ENCODE peak calls at places on chromosomes 16 and 17, in seven cellular contexts. One of them, this sample, is unnamed.
A peak's percentile ranks its signal among the peaks of the same experiment; 100 is the strongest.

GRCh38 chr16:24178496-24178895 is 77.6 kb upstream of the CACNG3 start:
- DNase-seq in Calu3: no peak
- DNase-seq in activated CD4-positive, alpha-beta T cell treated with anti-CD3 and anti-CD28 coated beads, Interleukin-2, amount 50 U/mL, for 4 hours: no peak
- DNase-seq in amniotic epithelial cell: no peak
- DNase-seq in left colon: no peak
- DNase-seq in central memory CD4-positive, alpha-beta T cell: no peak
- DNase-seq in CD8-positive, alpha-beta T cell: no peak
- DNase-seq in this sample: no peak

GRCh38 chr17:63831505-63831904 is 4.0 kb upstream of the FTSJ3 start:
- DNase-seq in Calu3: no peak
- DNase-seq in activated CD4-positive, alpha-beta T cell treated with anti-CD3 and anti-CD28 coated beads, Interleukin-2, amount 50 U/mL, for 4 hours: no peak
- DNase-seq in amniotic epithelial cell: no peak
- DNase-seq in left colon: no peak
- DNase-seq in central memory CD4-positive, alpha-beta T cell: no peak
- DNase-seq in CD8-positive, alpha-beta T cell: no peak
- DNase-seq in this sample: no peak

GRCh38 chr17:79607941-79608728 is 2.7 kb downstream of the RBFOX3 start:
- DNase-seq in Calu3: peak; percentile 27
- DNase-seq in activated CD4-positive, alpha-beta T cell treated with anti-CD3 and anti-CD28 coated beads, Interleukin-2, amount 50 U/mL, for 4 hours: no peak
- DNase-seq in amniotic epithelial cell: no peak
- DNase-seq in left colon: peak; percentile 34
- DNase-seq in central memory CD4-positive, alpha-beta T cell: no peak
- DNase-seq in CD8-positive, alpha-beta T cell: no peak
- DNase-seq in this sample: no peak

GRCh38 chr17:11644265-11645212 is 46.3 kb downstream of the DNAH9 start:
- DNase-seq in Calu3: peak; percentile 57
- DNase-seq in activated CD4-positive, alpha-beta T cell treated with anti-CD3 and anti-CD28 coated beads, Interleukin-2, amount 50 U/mL, for 4 hours: peak; percentile 3
- DNase-seq in amniotic epithelial cell: peak; percentile 32
- DNase-seq in left colon: peak; percentile 65
- DNase-seq in central memory CD4-positive, alpha-beta T cell: peak; percentile 9
- DNase-seq in CD8-positive, alpha-beta T cell: no peak
- DNase-seq in this sample: no peak

GRCh38 chr16:4538067-4538385 is 547 bp downstream of the CDIP1 start:
- DNase-seq in Calu3: no peak
- DNase-seq in activated CD4-positive, alpha-beta T cell treated with anti-CD3 and anti-CD28 coated beads, Interleukin-2, amount 50 U/mL, for 4 hours: no peak
- DNase-seq in amniotic epithelial cell: no peak
- DNase-seq in left colon: no peak
- DNase-seq in central memory CD4-positive, alpha-beta T cell: no peak
- DNase-seq in CD8-positive, alpha-beta T cell: no peak
- DNase-seq in this sample: no peak

GRCh38 chr16:86934581-86935322 is 356.4 kb downstream of the FOXL1 start:
- DNase-seq in Calu3: no peak
- DNase-seq in activated CD4-positive, alpha-beta T cell treated with anti-CD3 and anti-CD28 coated beads, Interleukin-2, amount 50 U/mL, for 4 hours: no peak
- DNase-seq in amniotic epithelial cell: no peak
- DNase-seq in left colon: no peak
- DNase-seq in central memory CD4-positive, alpha-beta T cell: no peak
- DNase-seq in CD8-positive, alpha-beta T cell: no peak
- DNase-seq in this sample: no peak

GRCh38 chr16:87963400-87963799 is 12.2 kb downstream of the BANP start:
- DNase-seq in Calu3: no peak
- DNase-seq in activated CD4-positive, alpha-beta T cell treated with anti-CD3 and anti-CD28 coated beads, Interleukin-2, amount 50 U/mL, for 4 hours: peak; percentile 76
- DNase-seq in amniotic epithelial cell: peak; percentile 62
- DNase-seq in left colon: no peak
- DNase-seq in central memory CD4-positive, alpha-beta T cell: peak; percentile 46
- DNase-seq in CD8-positive, alpha-beta T cell: no peak
- DNase-seq in this sample: peak; percentile 55

GRCh38 chr17:32323784-32324590 is 18.0 kb downstream of the C17orf75 start:
- DNase-seq in Calu3: peak; percentile 55
- DNase-seq in activated CD4-positive, alpha-beta T cell treated with anti-CD3 and anti-CD28 coated beads, Interleukin-2, amount 50 U/mL, for 4 hours: peak; percentile 18
- DNase-seq in amniotic epithelial cell: no peak
- DNase-seq in left colon: peak; percentile 39
- DNase-seq in central memory CD4-positive, alpha-beta T cell: peak; percentile 37
- DNase-seq in CD8-positive, alpha-beta T cell: no peak
- DNase-seq in this sample: no peak

GRCh38 chr17:68906638-68907037 is 48.6 kb downstream of the ABCA8 start:
- DNase-seq in Calu3: no peak
- DNase-seq in activated CD4-positive, alpha-beta T cell treated with anti-CD3 and anti-CD28 coated beads, Interleukin-2, amount 50 U/mL, for 4 hours: no peak
- DNase-seq in amniotic epithelial cell: peak; percentile 40
- DNase-seq in left colon: no peak
- DNase-seq in central memory CD4-positive, alpha-beta T cell: no peak
- DNase-seq in CD8-positive, alpha-beta T cell: no peak
- DNase-seq in this sample: no peak

GRCh38 chr17:63998050-63998720 is at the start of gene PRR29:
- DNase-seq in Calu3: peak; percentile 70
- DNase-seq in activated CD4-positive, alpha-beta T cell treated with anti-CD3 and anti-CD28 coated beads, Interleukin-2, amount 50 U/mL, for 4 hours: peak; percentile 58
- DNase-seq in amniotic epithelial cell: peak; percentile 37
- DNase-seq in left colon: no peak
- DNase-seq in central memory CD4-positive, alpha-beta T cell: peak; percentile 73
- DNase-seq in CD8-positive, alpha-beta T cell: peak; percentile 56
- DNase-seq in this sample: peak; percentile 63

GRCh38 chr16:86432691-86433090 is 77.6 kb upstream of the FOXF1 start:
- DNase-seq in Calu3: no peak
- DNase-seq in activated CD4-positive, alpha-beta T cell treated with anti-CD3 and anti-CD28 coated beads, Interleukin-2, amount 50 U/mL, for 4 hours: no peak
- DNase-seq in amniotic epithelial cell: peak; percentile 60
- DNase-seq in left colon: peak; percentile 81
- DNase-seq in central memory CD4-positive, alpha-beta T cell: no peak
- DNase-seq in CD8-positive, alpha-beta T cell: no peak
- DNase-seq in this sample: no peak

GRCh38 chr16:34802848-34803599 is 1343.6 kb downstream of the TP53TG3F start:
- DNase-seq in Calu3: no peak
- DNase-seq in activated CD4-positive, alpha-beta T cell treated with anti-CD3 and anti-CD28 coated beads, Interleukin-2, amount 50 U/mL, for 4 hours: no peak
- DNase-seq in amniotic epithelial cell: no peak
- DNase-seq in left colon: no peak
- DNase-seq in central memory CD4-positive, alpha-beta T cell: no peak
- DNase-seq in CD8-positive, alpha-beta T cell: no peak
- DNase-seq in this sample: no peak

GRCh38 chr16:87982491-87983415 is 31.5 kb downstream of the BANP start:
- DNase-seq in Calu3: no peak
- DNase-seq in activated CD4-positive, alpha-beta T cell treated with anti-CD3 and anti-CD28 coated beads, Interleukin-2, amount 50 U/mL, for 4 hours: no peak
- DNase-seq in amniotic epithelial cell: no peak
- DNase-seq in left colon: no peak
- DNase-seq in central memory CD4-positive, alpha-beta T cell: no peak
- DNase-seq in CD8-positive, alpha-beta T cell: no peak
- DNase-seq in this sample: no peak

GRCh38 chr16:50368410-50369132 is at the start of gene BRD7:
- DNase-seq in Calu3: peak; percentile 77
- DNase-seq in activated CD4-positive, alpha-beta T cell treated with anti-CD3 and anti-CD28 coated beads, Interleukin-2, amount 50 U/mL, for 4 hours: peak; percentile 49
- DNase-seq in amniotic epithelial cell: no peak
- DNase-seq in left colon: no peak
- DNase-seq in central memory CD4-positive, alpha-beta T cell: peak; percentile 62
- DNase-seq in CD8-positive, alpha-beta T cell: peak; percentile 67
- DNase-seq in this sample: peak; percentile 64

GRCh38 chr17:40516581-40517285 is 15.3 kb upstream of the TNS4 start:
- DNase-seq in Calu3: peak; percentile 94
- DNase-seq in activated CD4-positive, alpha-beta T cell treated with anti-CD3 and anti-CD28 coated beads, Interleukin-2, amount 50 U/mL, for 4 hours: peak; percentile 42
- DNase-seq in amniotic epithelial cell: peak; percentile 51
- DNase-seq in left colon: peak; percentile 49
- DNase-seq in central memory CD4-positive, alpha-beta T cell: peak; percentile 88
- DNase-seq in CD8-positive, alpha-beta T cell: no peak
- DNase-seq in this sample: no peak

GRCh38 chr16:89338863-89339262 is 121.4 kb downstream of the ZNF778 start:
- DNase-seq in Calu3: no peak
- DNase-seq in activated CD4-positive, alpha-beta T cell treated with anti-CD3 and anti-CD28 coated beads, Interleukin-2, amount 50 U/mL, for 4 hours: no peak
- DNase-seq in amniotic epithelial cell: no peak
- DNase-seq in left colon: no peak
- DNase-seq in central memory CD4-positive, alpha-beta T cell: no peak
- DNase-seq in CD8-positive, alpha-beta T cell: no peak
- DNase-seq in this sample: no peak

GRCh38 chr17:78242024-78242742 is 10.8 kb downstream of the TMEM235 start:
- DNase-seq in Calu3: no peak
- DNase-seq in activated CD4-positive, alpha-beta T cell treated with anti-CD3 and anti-CD28 coated beads, Interleukin-2, amount 50 U/mL, for 4 hours: no peak
- DNase-seq in amniotic epithelial cell: no peak
- DNase-seq in left colon: no peak
- DNase-seq in central memory CD4-positive, alpha-beta T cell: no peak
- DNase-seq in CD8-positive, alpha-beta T cell: no peak
- DNase-seq in this sample: no peak

GRCh38 chr17:75764711-75765421 is at the start of gene GALK1:
- DNase-seq in Calu3: peak; percentile 83
- DNase-seq in activated CD4-positive, alpha-beta T cell treated with anti-CD3 and anti-CD28 coated beads, Interleukin-2, amount 50 U/mL, for 4 hours: peak; percentile 67
- DNase-seq in amniotic epithelial cell: peak; percentile 52
- DNase-seq in left colon: peak; percentile 75
- DNase-seq in central memory CD4-positive, alpha-beta T cell: peak; percentile 68
- DNase-seq in CD8-positive, alpha-beta T cell: peak; percentile 46
- DNase-seq in this sample: peak; percentile 64

GRCh38 chr17:17792551-17793377 is 44.0 kb downstream of the SREBF1 start:
- DNase-seq in Calu3: no peak
- DNase-seq in activated CD4-positive, alpha-beta T cell treated with anti-CD3 and anti-CD28 coated beads, Interleukin-2, amount 50 U/mL, for 4 hours: no peak
- DNase-seq in amniotic epithelial cell: peak; percentile 93
- DNase-seq in left colon: no peak
- DNase-seq in central memory CD4-positive, alpha-beta T cell: peak; percentile 69
- DNase-seq in CD8-positive, alpha-beta T cell: peak; percentile 39
- DNase-seq in this sample: no peak

GRCh38 chr17:74202879-74203432 is 522 bp upstream of the RPL38 start:
- DNase-seq in Calu3: no peak
- DNase-seq in activated CD4-positive, alpha-beta T cell treated with anti-CD3 and anti-CD28 coated beads, Interleukin-2, amount 50 U/mL, for 4 hours: no peak
- DNase-seq in amniotic epithelial cell: no peak
- DNase-seq in left colon: no peak
- DNase-seq in central memory CD4-positive, alpha-beta T cell: no peak
- DNase-seq in CD8-positive, alpha-beta T cell: no peak
- DNase-seq in this sample: no peak

GRCh38 chr16:12546918-12547607 is 256.6 kb downstream of the CPPED1 start:
- DNase-seq in Calu3: no peak
- DNase-seq in activated CD4-positive, alpha-beta T cell treated with anti-CD3 and anti-CD28 coated beads, Interleukin-2, amount 50 U/mL, for 4 hours: no peak
- DNase-seq in amniotic epithelial cell: no peak
- DNase-seq in left colon: no peak
- DNase-seq in central memory CD4-positive, alpha-beta T cell: no peak
- DNase-seq in CD8-positive, alpha-beta T cell: no peak
- DNase-seq in this sample: no peak

GRCh38 chr17:56678249-56679144 is 85.0 kb downstream of the NOG start:
- DNase-seq in Calu3: no peak
- DNase-seq in activated CD4-positive, alpha-beta T cell treated with anti-CD3 and anti-CD28 coated beads, Interleukin-2, amount 50 U/mL, for 4 hours: no peak
- DNase-seq in amniotic epithelial cell: no peak
- DNase-seq in left colon: no peak
- DNase-seq in central memory CD4-positive, alpha-beta T cell: no peak
- DNase-seq in CD8-positive, alpha-beta T cell: no peak
- DNase-seq in this sample: no peak

GRCh38 chr17:40027614-40028012 is 12.4 kb downstream of the CSF3 start:
- DNase-seq in Calu3: no peak
- DNase-seq in activated CD4-positive, alpha-beta T cell treated with anti-CD3 and anti-CD28 coated beads, Interleukin-2, amount 50 U/mL, for 4 hours: no peak
- DNase-seq in amniotic epithelial cell: no peak
- DNase-seq in left colon: no peak
- DNase-seq in central memory CD4-positive, alpha-beta T cell: no peak
- DNase-seq in CD8-positive, alpha-beta T cell: no peak
- DNase-seq in this sample: no peak

GRCh38 chr16:12876778-12877177 is 24.6 kb upstream of the SHISA9 start:
- DNase-seq in Calu3: no peak
- DNase-seq in activated CD4-positive, alpha-beta T cell treated with anti-CD3 and anti-CD28 coated beads, Interleukin-2, amount 50 U/mL, for 4 hours: no peak
- DNase-seq in amniotic epithelial cell: no peak
- DNase-seq in left colon: no peak
- DNase-seq in central memory CD4-positive, alpha-beta T cell: no peak
- DNase-seq in CD8-positive, alpha-beta T cell: no peak
- DNase-seq in this sample: no peak

This sample was measured in activated T-helper 9 cell treated with anti-CD3 and anti-CD28 coated beads, Interleukin-2, amount 50 U/mL, for 16 hours.